ENCODE peak calls at places on chromosomes 1 and 21, in six cellular contexts. H, X, N, M, A and S are unnamed samples.

GRCh38 chr1:92784051-92784638 is 763 bp downstream of the EVI5 start:
- DNase-seq in H (no peak), X (no peak), N (peak), M (peak), A (peak), S (no peak)

GRCh38 chr1:207822124-207822601 is 70.3 kb downstream of the CD46 start:
- DNase-seq in H (no peak), X (no peak), N (no peak), M (no peak), A (peak), S (no peak)

GRCh38 chr1:236089046-236089773 is 24.3 kb upstream of the NID1 start:
- DNase-seq in H (no peak), X (no peak), N (no peak), M (no peak), A (no peak), S (no peak)

GRCh38 chr1:186189156-186189555 is 185.9 kb downstream of the TPR start:
- DNase-seq in H (no peak), X (no peak), N (no peak), M (no peak), A (no peak), S (no peak)

GRCh38 chr1:86618358-86618757 is 71.5 kb downstream of the CLCA4 start:
- DNase-seq in H (no peak), X (no peak), N (no peak), M (no peak), A (no peak), S (no peak)

GRCh38 chr1:36083635-36084501 is at the start of gene TEKT2:
- DNase-seq in H (peak), X (peak), N (no peak), M (no peak), A (no peak), S (no peak)

GRCh38 chr1:226763741-226764264 is 24.7 kb upstream of the ITPKB start:
- DNase-seq in H (peak), X (no peak), N (no peak), M (no peak), A (no peak), S (no peak)

GRCh38 chr1:23416964-23417363 is 7.6 kb downstream of the TCEA3 start:
- DNase-seq in H (no peak), X (no peak), N (no peak), M (no peak), A (no peak), S (no peak)

GRCh38 chr1:29441916-29442668 is 205.8 kb downstream of the PTPRU start:
- DNase-seq in H (no peak), X (peak), N (no peak), M (no peak), A (no peak), S (no peak)

GRCh38 chr1:58249729-58250586 is 296.6 kb downstream of the OMA1 start:
- DNase-seq in H (peak), X (peak), N (peak), M (peak), A (no peak), S (no peak)

GRCh38 chr21:45098867-45099266 is 24.5 kb downstream of the ADARB1 start:
- DNase-seq in H (peak), X (no peak), N (peak), M (peak), A (no peak), S (no peak)

GRCh38 chr1:9602794-9603167 is 14.1 kb downstream of the TMEM201 start:
- DNase-seq in H (no peak), X (no peak), N (no peak), M (no peak), A (no peak), S (no peak)

GRCh38 chr1:214029796-214030195 is 42.0 kb downstream of the PROX1 start:
- DNase-seq in H (no peak), X (no peak), N (no peak), M (no peak), A (no peak), S (no peak)

GRCh38 chr1:92709738-92710137 is 75.2 kb downstream of the EVI5 start:
- DNase-seq in H (no peak), X (no peak), N (peak), M (peak), A (no peak), S (no peak)

GRCh38 chr21:36330904-36331303 is 10.9 kb downstream of the MORC3 start:
- DNase-seq in H (peak), X (no peak), N (peak), M (peak), A (peak), S (peak)

GRCh38 chr1:2606004-2606805 is 19.6 kb downstream of the PRXL2B start:
- DNase-seq in H (peak), X (peak), N (no peak), M (no peak), A (no peak), S (no peak)

GRCh38 chr1:112325504-112325903 is 70.5 kb upstream of the CTTNBP2NL start:
- DNase-seq in H (no peak), X (no peak), N (no peak), M (no peak), A (no peak), S (no peak)

GRCh38 chr1:218759795-218760194 is 413.9 kb upstream of the LYPLAL1 start:
- DNase-seq in H (no peak), X (no peak), N (no peak), M (no peak), A (no peak), S (no peak)

GRCh38 chr1:110097507-110098221 is 14.6 kb upstream of the UBL4B start:
- DNase-seq in H (no peak), X (no peak), N (peak), M (no peak), A (no peak), S (no peak)

GRCh38 chr1:87953732-87954344 is 625.2 kb downstream of the LMO4 start:
- DNase-seq in H (peak), X (peak), N (peak), M (peak), A (no peak), S (peak)

GRCh38 chr1:116724765-116725375 is 29.4 kb upstream of the CD2 start:
- DNase-seq in H (peak), X (peak), N (peak), M (peak), A (no peak), S (peak)

GRCh38 chr1:175968486-175969182 is 225.2 kb upstream of the TNR start:
- DNase-seq in H (no peak), X (no peak), N (no peak), M (no peak), A (no peak), S (no peak)

GRCh38 chr1:30514945-30515344 is 208.4 kb downstream of the MATN1 start:
- DNase-seq in H (no peak), X (peak), N (no peak), M (no peak), A (no peak), S (no peak)

GRCh38 chr1:22388666-22389455 is 62.8 kb upstream of the ZBTB40 start:
- DNase-seq in H (no peak), X (no peak), N (no peak), M (no peak), A (no peak), S (no peak)

GRCh38 chr21:36883532-36884486 is 82.7 kb downstream of the HLCS start:
- DNase-seq in H (no peak), X (no peak), N (no peak), M (no peak), A (no peak), S (no peak)

GRCh38 chr21:32001390-32001789 is 128.6 kb downstream of the HUNK start:
- DNase-seq in H (no peak), X (no peak), N (peak), M (no peak), A (no peak), S (no peak)

GRCh38 chr1:156664949-156665411 is 12.2 kb downstream of the NES start:
- DNase-seq in H (no peak), X (peak), N (peak), M (peak), A (no peak), S (peak)
- TF ChIP-seq GABPA in H (no peak), X (no peak), N (no peak), M (no peak), A (no peak), S (no peak)

GRCh38 chr1:237932806-237933205 is 42.1 kb upstream of the ZP4 start:
- DNase-seq in H (no peak), X (no peak), N (no peak), M (no peak), A (no peak), S (no peak)

GRCh38 chr1:237938553-237938952 is 47.8 kb upstream of the ZP4 start:
- DNase-seq in H (no peak), X (peak), N (no peak), M (peak), A (no peak), S (no peak)
- TF ChIP-seq GABPA in H (no peak), X (no peak), N (no peak), M (no peak), A (no peak), S (no peak)

DNA sequence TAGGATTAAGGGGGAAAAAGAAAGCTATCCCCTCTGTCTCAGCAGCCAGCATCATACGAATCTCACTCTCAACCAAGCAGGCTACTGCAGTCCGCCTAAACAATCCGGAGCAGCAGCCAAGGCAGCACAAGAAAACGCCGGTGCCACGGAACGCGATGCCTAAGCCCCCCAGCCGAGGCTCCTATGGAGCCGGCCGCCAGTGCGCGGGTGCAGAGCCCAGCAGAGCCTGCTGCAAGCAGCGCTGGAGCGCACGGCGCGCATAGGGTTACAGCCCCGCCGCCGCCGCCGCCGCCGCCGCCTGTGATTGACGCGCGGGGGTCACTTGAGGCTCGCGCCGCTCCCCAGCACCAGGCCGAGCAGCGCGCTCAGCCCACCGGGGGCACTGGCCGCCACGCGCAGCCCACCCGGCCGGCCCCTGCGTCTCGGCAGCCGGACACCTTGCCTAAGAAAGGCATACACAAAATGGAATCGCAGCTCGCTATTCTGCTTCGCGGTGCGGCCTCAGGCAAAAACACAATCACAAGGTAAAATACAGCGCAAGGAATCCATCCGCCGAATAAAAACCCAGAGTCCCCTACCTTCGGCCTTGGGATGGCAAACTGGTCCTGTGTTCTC is 780 bp downstream of the HIVEP3 start:
- DNase-seq in H (peak), X (peak), N (no peak), M (no peak), A (no peak), S (no peak)
- TF ChIP-seq GABPA in H (no peak), X (no peak), N (no peak), M (no peak), A (no peak), S (no peak)

DNA sequence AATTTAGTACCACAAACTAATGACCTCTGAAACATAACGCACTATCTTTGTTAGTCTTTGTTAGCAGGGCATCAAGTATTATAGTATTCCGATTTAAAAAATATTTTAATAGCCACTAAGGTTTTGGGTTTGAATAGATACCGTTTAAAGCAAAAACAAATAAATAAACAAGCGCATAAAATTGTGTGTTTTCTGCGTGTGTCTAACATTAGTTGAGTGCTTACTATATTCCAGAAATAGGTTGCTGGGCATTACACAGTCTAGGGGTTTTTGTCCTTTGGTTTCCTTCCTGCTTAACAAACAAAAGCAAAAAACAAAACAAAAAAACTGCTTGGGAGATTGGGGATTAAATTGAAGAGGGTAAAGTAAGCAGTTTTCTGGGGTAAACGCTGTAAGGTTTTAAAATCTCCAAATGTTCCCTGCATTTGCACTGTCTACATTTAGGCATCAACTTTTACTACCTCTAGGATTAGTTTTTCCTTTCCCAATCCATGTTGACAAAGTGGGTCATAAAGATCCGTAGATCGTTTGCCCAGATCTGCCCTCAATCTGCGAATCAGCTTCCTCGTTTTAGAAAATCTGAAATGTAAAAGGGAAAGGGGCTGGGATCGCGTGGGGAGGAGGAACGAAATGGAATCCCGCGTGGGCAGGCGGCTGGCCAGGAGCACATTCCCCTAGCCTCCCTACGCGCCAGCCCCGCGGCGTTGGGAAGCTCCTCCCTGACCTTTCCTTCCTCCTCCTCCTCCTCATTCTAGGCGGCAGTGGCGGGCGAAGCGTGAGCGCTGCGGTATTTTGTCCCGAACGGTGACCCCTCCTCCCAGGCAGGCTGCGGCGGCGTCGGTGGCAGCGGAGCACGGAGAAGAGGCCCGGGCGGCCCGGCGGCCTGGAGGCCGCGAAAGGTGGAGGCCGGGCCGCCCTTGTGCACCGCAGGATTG is at the start of gene KCTD3:
- DNase-seq in H (peak), X (peak), N (peak), M (peak), A (no peak), S (peak)
- TF ChIP-seq GABPA in H (no peak), X (no peak), N (no peak), M (no peak), A (no peak), S (no peak)